ENCODE peak calls at places on chromosomes 7 and 10, in seven cellular contexts. I is esophagus squamous epithelium, J is mesenchymal stem cell, C is upper lobe of right lung, X is HCT116, E is tibial nerve, K is hepatocyte. S is an unnamed sample.

GRCh38 chr7:47765373-47765979 is 182.8 kb downstream of the PKD1L1 start:
- DNase-seq in K (no peak), I (no peak), E (no peak), C (no peak), J (no peak), X (no peak), S (no peak)

GRCh38 chr7:129805086-129805719 is 147.6 kb downstream of the UBE2H start:
- DNase-seq in E (no peak), I (no peak), J (no peak), C (no peak), X (no peak), K (no peak), S (no peak)

GRCh38 chr7:116354171-116354545 is 143.8 kb downstream of the TES start:
- DNase-seq in C (no peak), J (peak), I (no peak), E (peak), K (peak), X (no peak), S (peak)

GRCh38 chr7:112271162-112271561 is 64.7 kb downstream of the ZNF277 start:
- DNase-seq in X (no peak), J (no peak), K (no peak), E (no peak), C (no peak), I (no peak), S (no peak)

GRCh38 chr7:106756884-106757283 is 95.9 kb upstream of the CCDC71L start:
- DNase-seq in J (no peak), E (no peak), X (no peak), K (no peak), I (no peak), C (no peak), S (no peak)

GRCh38 chr7:47571355-47572100 is 10.4 kb downstream of the TNS3 start:
- DNase-seq in J (peak), C (peak), I (no peak), E (no peak), X (no peak), K (peak), S (peak)

GRCh38 chr10:100997364-100998182 is 2.0 kb upstream of the LZTS2 start:
- DNase-seq in E (peak), I (no peak), C (peak), J (peak), K (peak), X (peak), S (peak)

GRCh38 chr7:707296-708000 is 19.1 kb upstream of the DNAAF5 start:
- DNase-seq in C (peak), K (peak), E (no peak), X (no peak), I (no peak), J (no peak), S (no peak)

GRCh38 chr10:86123304-86123703 is 243.3 kb downstream of the GRID1 start:
- DNase-seq in K (no peak), J (no peak), E (no peak), C (no peak), I (no peak), X (no peak), S (no peak)

GRCh38 chr10:123642697-123643096 is 23.5 kb upstream of the GPR26 start:
- DNase-seq in C (no peak), E (no peak), J (no peak), I (no peak), X (no peak), K (peak), S (no peak)

GRCh38 chr10:120386896-120387295 is 70.1 kb upstream of the PLPP4 start:
- DNase-seq in E (no peak), I (no peak), X (no peak), J (no peak), K (no peak), C (no peak), S (no peak)

GRCh38 chr10:99920901-99921300 is 88.8 kb downstream of the DNMBP start:
- DNase-seq in K (no peak), J (peak), I (no peak), E (no peak), X (no peak), C (no peak), S (no peak)

GRCh38 chr10:128297709-128298457 is 171.7 kb upstream of the MKI67 start:
- DNase-seq in J (no peak), I (no peak), C (no peak), X (no peak), E (peak), K (no peak), S (no peak)

GRCh38 chr7:151304856-151305255 is 36.8 kb upstream of the NUB1 start:
- DNase-seq in J (peak), C (no peak), K (peak), E (no peak), X (no peak), I (no peak), S (no peak)

GRCh38 chr10:129853236-129853946 is 110.7 kb downstream of the EBF3 start:
- DNase-seq in E (no peak), J (peak), C (no peak), K (peak), X (no peak), I (no peak), S (no peak)

GRCh38 chr7:4267326-4268039 is 414.6 kb upstream of the FOXK1 start:
- DNase-seq in K (no peak), E (no peak), X (no peak), J (no peak), C (no peak), I (no peak), S (no peak)

GRCh38 chr7:34759477-34760125 is 101.6 kb downstream of the NPSR1 start:
- DNase-seq in J (peak), K (peak), I (no peak), E (no peak), X (peak), C (no peak), S (no peak)

GRCh38 chr7:147432068-147432467 is 1158.5 kb upstream of the C7orf33 start:
- DNase-seq in C (no peak), I (no peak), K (peak), X (no peak), E (no peak), J (no peak), S (no peak)

GRCh38 chr7:87599336-87599735 is 1.3 kb downstream of the ABCB1 start:
- DNase-seq in E (no peak), K (peak), J (peak), C (no peak), X (no peak), I (no peak), S (no peak)

GRCh38 chr7:42253316-42253715 is 16.3 kb upstream of the GLI3 start:
- DNase-seq in J (no peak), C (no peak), E (no peak), I (no peak), K (no peak), X (no peak), S (no peak)

GRCh38 chr10:107032700-107033401 is 131.7 kb downstream of the SORCS1 start:
- DNase-seq in E (no peak), K (no peak), X (no peak), J (no peak), I (no peak), C (no peak), S (no peak)

GRCh38 chr10:1110674-1111119 is 54.5 kb downstream of the WDR37 start:
- DNase-seq in E (no peak), C (no peak), K (no peak), I (no peak), J (no peak), X (no peak), S (no peak)
- H3K27ac ChIP-seq in E (peak), C (no peak), K (peak), I (peak), J (peak), X (peak), S (no peak)

GRCh38 chr10:50620899-50621298 is 2.9 kb downstream of the SGMS1 start:
- DNase-seq in K (no peak), E (no peak), C (no peak), X (no peak), J (no peak), I (no peak), S (no peak)
- H3K27ac ChIP-seq in K (peak), E (no peak), C (no peak), X (no peak), J (no peak), I (no peak), S (no peak)

GRCh38 chr7:99997545-99998137 is 17.8 kb upstream of the ZKSCAN1 start:
- DNase-seq in I (no peak), X (no peak), J (no peak), E (no peak), C (peak), K (peak), S (peak)
- H3K27ac ChIP-seq in I (peak), X (no peak), J (no peak), E (peak), C (peak), K (peak), S (peak)

GRCh38 chr10:132641966-132642731 is 104.6 kb downstream of the INPP5A start:
- DNase-seq in X (no peak), I (no peak), J (no peak), E (no peak), K (no peak), C (peak), S (peak)

GRCh38 chr10:132642732-132643008 is 105.1 kb downstream of the INPP5A start:
- DNase-seq in K (no peak), E (no peak), X (no peak), C (no peak), J (no peak), I (no peak), S (no peak)

GRCh38 chr10:132641401-132641800 is 103.8 kb downstream of the INPP5A start:
- DNase-seq in I (no peak), E (no peak), C (peak), J (no peak), K (no peak), X (no peak), S (no peak)

GRCh38 chr10:132639470-132639869 is 101.9 kb downstream of the INPP5A start:
- DNase-seq in J (no peak), E (no peak), I (no peak), X (no peak), C (no peak), K (no peak), S (no peak)

GRCh38 chr10:132640326-132641125 is 102.9 kb downstream of the INPP5A start:
- DNase-seq in K (no peak), E (no peak), X (no peak), J (no peak), C (peak), I (no peak), S (peak)
- H3K27ac ChIP-seq in K (no peak), E (no peak), X (no peak), J (no peak), C (no peak), I (peak), S (no peak)